ENCODE peak calls at places on chromosomes 6 and 20, in nine cellular contexts. One of them, this sample, is unnamed.

GRCh38 chr6:106973841-106974336 is 640 bp downstream of the CD24 start:
- DNase-seq in activated CD8-positive, alpha-beta memory T cell treated with anti-CD3 and anti-CD28 coated beads for 1 hour: no peak
- DNase-seq in NCI-H1092: peak
- DNase-seq in GM20000: no peak
- DNase-seq in T-helper 2 cell: no peak
- DNase-seq in left ventricle myocardium inferior: no peak
- DNase-seq in dermis microvascular lymphatic vessel endothelial cell: no peak
- DNase-seq in left cardiac atrium: no peak
- DNase-seq in stimulated activated CD4-positive, alpha-beta T cell treated with anti-CD3 and anti-CD28 coated beads, Interleukin-4, amount 100 ng/mL, for 24 hours: no peak
- DNase-seq in this sample: no peak

GRCh38 chr6:33590531-33591198 is 10.6 kb upstream of the BAK1 start:
- DNase-seq in activated CD8-positive, alpha-beta memory T cell treated with anti-CD3 and anti-CD28 coated beads for 1 hour: no peak
- DNase-seq in NCI-H1092: no peak
- DNase-seq in GM20000: no peak
- DNase-seq in T-helper 2 cell: no peak
- DNase-seq in left ventricle myocardium inferior: no peak
- DNase-seq in dermis microvascular lymphatic vessel endothelial cell: no peak
- DNase-seq in left cardiac atrium: no peak
- DNase-seq in stimulated activated CD4-positive, alpha-beta T cell treated with anti-CD3 and anti-CD28 coated beads, Interleukin-4, amount 100 ng/mL, for 24 hours: no peak
- DNase-seq in this sample: peak

GRCh38 chr6:54775586-54775985 is 71.0 kb upstream of the FAM83B start:
- DNase-seq in activated CD8-positive, alpha-beta memory T cell treated with anti-CD3 and anti-CD28 coated beads for 1 hour: no peak
- DNase-seq in NCI-H1092: no peak
- DNase-seq in GM20000: no peak
- DNase-seq in T-helper 2 cell: no peak
- DNase-seq in left ventricle myocardium inferior: no peak
- DNase-seq in dermis microvascular lymphatic vessel endothelial cell: no peak
- DNase-seq in left cardiac atrium: no peak
- DNase-seq in stimulated activated CD4-positive, alpha-beta T cell treated with anti-CD3 and anti-CD28 coated beads, Interleukin-4, amount 100 ng/mL, for 24 hours: no peak
- DNase-seq in this sample: no peak

GRCh38 chr6:2632368-2632767 is 118.4 kb downstream of the MYLK4 start:
- DNase-seq in activated CD8-positive, alpha-beta memory T cell treated with anti-CD3 and anti-CD28 coated beads for 1 hour: no peak
- DNase-seq in NCI-H1092: no peak
- DNase-seq in GM20000: no peak
- DNase-seq in T-helper 2 cell: no peak
- DNase-seq in left ventricle myocardium inferior: peak
- DNase-seq in dermis microvascular lymphatic vessel endothelial cell: no peak
- DNase-seq in left cardiac atrium: no peak
- DNase-seq in stimulated activated CD4-positive, alpha-beta T cell treated with anti-CD3 and anti-CD28 coated beads, Interleukin-4, amount 100 ng/mL, for 24 hours: no peak
- DNase-seq in this sample: no peak

GRCh38 chr6:149559389-149559788 is 6.8 kb upstream of the GINM1 start:
- DNase-seq in activated CD8-positive, alpha-beta memory T cell treated with anti-CD3 and anti-CD28 coated beads for 1 hour: no peak
- DNase-seq in NCI-H1092: no peak
- DNase-seq in GM20000: no peak
- DNase-seq in T-helper 2 cell: no peak
- DNase-seq in left ventricle myocardium inferior: no peak
- DNase-seq in dermis microvascular lymphatic vessel endothelial cell: no peak
- DNase-seq in left cardiac atrium: no peak
- DNase-seq in stimulated activated CD4-positive, alpha-beta T cell treated with anti-CD3 and anti-CD28 coated beads, Interleukin-4, amount 100 ng/mL, for 24 hours: no peak
- DNase-seq in this sample: no peak

GRCh38 chr6:99334526-99335127 is 14.8 kb downstream of the FAXC start:
- DNase-seq in activated CD8-positive, alpha-beta memory T cell treated with anti-CD3 and anti-CD28 coated beads for 1 hour: no peak
- DNase-seq in NCI-H1092: peak
- DNase-seq in GM20000: peak
- DNase-seq in T-helper 2 cell: no peak
- DNase-seq in left ventricle myocardium inferior: no peak
- DNase-seq in dermis microvascular lymphatic vessel endothelial cell: peak
- DNase-seq in left cardiac atrium: no peak
- DNase-seq in stimulated activated CD4-positive, alpha-beta T cell treated with anti-CD3 and anti-CD28 coated beads, Interleukin-4, amount 100 ng/mL, for 24 hours: no peak
- DNase-seq in this sample: no peak

GRCh38 chr6:100445512-100445911 is 19.2 kb downstream of the SIM1 start:
- DNase-seq in activated CD8-positive, alpha-beta memory T cell treated with anti-CD3 and anti-CD28 coated beads for 1 hour: no peak
- DNase-seq in NCI-H1092: no peak
- DNase-seq in GM20000: no peak
- DNase-seq in T-helper 2 cell: no peak
- DNase-seq in left ventricle myocardium inferior: no peak
- DNase-seq in dermis microvascular lymphatic vessel endothelial cell: no peak
- DNase-seq in left cardiac atrium: no peak
- DNase-seq in stimulated activated CD4-positive, alpha-beta T cell treated with anti-CD3 and anti-CD28 coated beads, Interleukin-4, amount 100 ng/mL, for 24 hours: no peak
- DNase-seq in this sample: no peak

GRCh38 chr6:112877134-112878100 is 530.3 kb downstream of the RFPL4B start:
- DNase-seq in activated CD8-positive, alpha-beta memory T cell treated with anti-CD3 and anti-CD28 coated beads for 1 hour: no peak
- DNase-seq in NCI-H1092: no peak
- DNase-seq in GM20000: no peak
- DNase-seq in T-helper 2 cell: no peak
- DNase-seq in left ventricle myocardium inferior: no peak
- DNase-seq in dermis microvascular lymphatic vessel endothelial cell: no peak
- DNase-seq in left cardiac atrium: no peak
- DNase-seq in stimulated activated CD4-positive, alpha-beta T cell treated with anti-CD3 and anti-CD28 coated beads, Interleukin-4, amount 100 ng/mL, for 24 hours: no peak
- DNase-seq in this sample: no peak

GRCh38 chr20:44115762-44116644 is 71.0 kb downstream of the JPH2 start:
- DNase-seq in activated CD8-positive, alpha-beta memory T cell treated with anti-CD3 and anti-CD28 coated beads for 1 hour: no peak
- DNase-seq in NCI-H1092: no peak
- DNase-seq in GM20000: no peak
- DNase-seq in T-helper 2 cell: no peak
- DNase-seq in left ventricle myocardium inferior: no peak
- DNase-seq in dermis microvascular lymphatic vessel endothelial cell: no peak
- DNase-seq in left cardiac atrium: no peak
- DNase-seq in stimulated activated CD4-positive, alpha-beta T cell treated with anti-CD3 and anti-CD28 coated beads, Interleukin-4, amount 100 ng/mL, for 24 hours: no peak
- DNase-seq in this sample: no peak

GRCh38 chr20:21179796-21180195 is 53.9 kb downstream of the KIZ start:
- DNase-seq in activated CD8-positive, alpha-beta memory T cell treated with anti-CD3 and anti-CD28 coated beads for 1 hour: no peak
- DNase-seq in NCI-H1092: no peak
- DNase-seq in GM20000: no peak
- DNase-seq in T-helper 2 cell: no peak
- DNase-seq in left ventricle myocardium inferior: no peak
- DNase-seq in dermis microvascular lymphatic vessel endothelial cell: no peak
- DNase-seq in left cardiac atrium: no peak
- DNase-seq in stimulated activated CD4-positive, alpha-beta T cell treated with anti-CD3 and anti-CD28 coated beads, Interleukin-4, amount 100 ng/mL, for 24 hours: no peak
- DNase-seq in this sample: no peak

GRCh38 chr6:10144772-10145171 is 270.1 kb downstream of the TFAP2A start:
- DNase-seq in activated CD8-positive, alpha-beta memory T cell treated with anti-CD3 and anti-CD28 coated beads for 1 hour: no peak
- DNase-seq in NCI-H1092: no peak
- DNase-seq in GM20000: no peak
- DNase-seq in T-helper 2 cell: no peak
- DNase-seq in left ventricle myocardium inferior: no peak
- DNase-seq in dermis microvascular lymphatic vessel endothelial cell: no peak
- DNase-seq in left cardiac atrium: no peak
- DNase-seq in stimulated activated CD4-positive, alpha-beta T cell treated with anti-CD3 and anti-CD28 coated beads, Interleukin-4, amount 100 ng/mL, for 24 hours: no peak
- DNase-seq in this sample: no peak

GRCh38 chr20:64083380-64084208 is 604 bp downstream of the LKAAEAR1 start:
- DNase-seq in activated CD8-positive, alpha-beta memory T cell treated with anti-CD3 and anti-CD28 coated beads for 1 hour: no peak
- DNase-seq in NCI-H1092: peak
- DNase-seq in GM20000: peak
- DNase-seq in T-helper 2 cell: peak
- DNase-seq in left ventricle myocardium inferior: peak
- DNase-seq in dermis microvascular lymphatic vessel endothelial cell: peak
- DNase-seq in left cardiac atrium: peak
- DNase-seq in stimulated activated CD4-positive, alpha-beta T cell treated with anti-CD3 and anti-CD28 coated beads, Interleukin-4, amount 100 ng/mL, for 24 hours: peak
- DNase-seq in this sample: peak

GRCh38 chr6:72524011-72524645 is 97.7 kb upstream of the KCNQ5 start:
- DNase-seq in activated CD8-positive, alpha-beta memory T cell treated with anti-CD3 and anti-CD28 coated beads for 1 hour: no peak
- DNase-seq in NCI-H1092: no peak
- DNase-seq in GM20000: no peak
- DNase-seq in T-helper 2 cell: no peak
- DNase-seq in left ventricle myocardium inferior: no peak
- DNase-seq in dermis microvascular lymphatic vessel endothelial cell: no peak
- DNase-seq in left cardiac atrium: no peak
- DNase-seq in stimulated activated CD4-positive, alpha-beta T cell treated with anti-CD3 and anti-CD28 coated beads, Interleukin-4, amount 100 ng/mL, for 24 hours: no peak
- DNase-seq in this sample: no peak

GRCh38 chr20:53493201-53493908 is 100.3 kb downstream of the ZNF217 start:
- DNase-seq in activated CD8-positive, alpha-beta memory T cell treated with anti-CD3 and anti-CD28 coated beads for 1 hour: no peak
- DNase-seq in NCI-H1092: no peak
- DNase-seq in GM20000: no peak
- DNase-seq in T-helper 2 cell: no peak
- DNase-seq in left ventricle myocardium inferior: no peak
- DNase-seq in dermis microvascular lymphatic vessel endothelial cell: no peak
- DNase-seq in left cardiac atrium: no peak
- DNase-seq in stimulated activated CD4-positive, alpha-beta T cell treated with anti-CD3 and anti-CD28 coated beads, Interleukin-4, amount 100 ng/mL, for 24 hours: no peak
- DNase-seq in this sample: no peak

GRCh38 chr6:149751239-149751638 is 1.7 kb downstream of the PCMT1 start:
- DNase-seq in activated CD8-positive, alpha-beta memory T cell treated with anti-CD3 and anti-CD28 coated beads for 1 hour: no peak
- DNase-seq in NCI-H1092: no peak
- DNase-seq in GM20000: no peak
- DNase-seq in T-helper 2 cell: no peak
- DNase-seq in left ventricle myocardium inferior: no peak
- DNase-seq in dermis microvascular lymphatic vessel endothelial cell: no peak
- DNase-seq in left cardiac atrium: no peak
- DNase-seq in stimulated activated CD4-positive, alpha-beta T cell treated with anti-CD3 and anti-CD28 coated beads, Interleukin-4, amount 100 ng/mL, for 24 hours: no peak
- DNase-seq in this sample: no peak

GRCh38 chr20:18496042-18496441 is 983 bp downstream of the RBBP9 start:
- DNase-seq in activated CD8-positive, alpha-beta memory T cell treated with anti-CD3 and anti-CD28 coated beads for 1 hour: no peak
- DNase-seq in NCI-H1092: no peak
- DNase-seq in GM20000: no peak
- DNase-seq in T-helper 2 cell: no peak
- DNase-seq in left ventricle myocardium inferior: no peak
- DNase-seq in dermis microvascular lymphatic vessel endothelial cell: no peak
- DNase-seq in left cardiac atrium: no peak
- DNase-seq in stimulated activated CD4-positive, alpha-beta T cell treated with anti-CD3 and anti-CD28 coated beads, Interleukin-4, amount 100 ng/mL, for 24 hours: no peak
- DNase-seq in this sample: no peak

This sample was measured in Right ventricle myocardium inferior.